ENCODE peak calls at places on chromosomes 2 and 18, in five cellular contexts. R is activated T-cell treated with anti-CD3 and anti-CD28 coated beads for 1 hour; B is heart left ventricle; P is CD8-positive, alpha-beta memory T cell; T is HT-29. U is an unnamed sample.

GRCh38 chr18:9539283-9539682 is 64.0 kb downstream of the RALBP1 start:
- DNase-seq in P (no peak), B (no peak), T (no peak), R (no peak), U (no peak)

GRCh38 chr2:150663143-150663542 is 175.7 kb upstream of the RND3 start:
- DNase-seq in T (no peak), B (no peak), R (no peak), P (no peak), U (no peak)

GRCh38 chr2:97693476-97693875 is 19.9 kb upstream of the ZAP70 start:
- DNase-seq in R (no peak), T (no peak), B (no peak), P (no peak), U (no peak)

GRCh38 chr2:217357886-217358620 is 498.2 kb upstream of the TNP1 start:
- DNase-seq in T (no peak), R (no peak), B (no peak), P (no peak), U (no peak)

GRCh38 chr2:241065355-241065803 is 36.7 kb downstream of the MTERF4 start:
- DNase-seq in R (no peak), T (no peak), P (no peak), B (peak), U (peak)

GRCh38 chr18:77405096-77405495 is 155.4 kb downstream of the GALR1 start:
- DNase-seq in P (no peak), T (no peak), R (no peak), B (no peak), U (no peak)

GRCh38 chr2:96142217-96143113 is 2.8 kb downstream of the DUSP2 start:
- DNase-seq in P (peak), T (no peak), B (peak), R (peak), U (no peak)

GRCh38 chr2:19346983-19347618 is 11.3 kb downstream of the OSR1 start:
- DNase-seq in R (no peak), T (no peak), B (no peak), P (no peak), U (no peak)

GRCh38 chr2:30752811-30753210 is 54.4 kb downstream of the CAPN13 start:
- DNase-seq in R (no peak), B (no peak), P (no peak), T (no peak), U (no peak)

GRCh38 chr2:126909781-126910180 is 11.1 kb downstream of the TEX51 start:
- DNase-seq in P (no peak), R (no peak), B (no peak), T (no peak), U (no peak)

GRCh38 chr2:120597595-120598193 is 138.0 kb upstream of the GLI2 start:
- DNase-seq in P (no peak), B (peak), R (no peak), T (no peak), U (peak)

GRCh38 chr18:56641714-56642331 is 3.4 kb upstream of the TXNL1 start:
- DNase-seq in R (no peak), P (no peak), T (peak), B (no peak), U (no peak)

GRCh38 chr2:203326355-203326754 is 1.8 kb upstream of the ABI2 start:
- DNase-seq in T (no peak), B (no peak), R (no peak), P (no peak), U (no peak)